ENCODE peak calls at places on chromosomes 16 and 17, in nine cellular contexts. One of them, this sample, is unnamed.

GRCh38 chr17:58920773-58921172 is 165.1 kb downstream of the PPM1E start:
- DNase-seq in naive thymus-derived CD4-positive, alpha-beta T cell: no peak
- DNase-seq in heart right ventricle: no peak
- DNase-seq in effector memory CD4-positive, alpha-beta T cell: no peak
- DNase-seq in suprapubic skin: no peak
- DNase-seq in adrenal gland: no peak
- DNase-seq in A549: no peak
- DNase-seq in fibroblast of lung: no peak
- DNase-seq in small intestine: no peak
- DNase-seq in this sample: no peak

GRCh38 chr17:8243827-8244226 is 4.0 kb downstream of the CTC1 start:
- DNase-seq in fibroblast of lung: no peak
- DNase-seq in small intestine: no peak
- DNase-seq in suprapubic skin: no peak
- DNase-seq in adrenal gland: no peak
- DNase-seq in heart right ventricle: no peak
- DNase-seq in A549: peak; percentile 31
- DNase-seq in effector memory CD4-positive, alpha-beta T cell: no peak
- DNase-seq in naive thymus-derived CD4-positive, alpha-beta T cell: no peak
- DNase-seq in this sample: no peak

GRCh38 chr17:74822329-74823175 is 37.1 kb downstream of the GRIN2C start:
- DNase-seq in adrenal gland: no peak
- DNase-seq in fibroblast of lung: no peak
- DNase-seq in effector memory CD4-positive, alpha-beta T cell: no peak
- DNase-seq in naive thymus-derived CD4-positive, alpha-beta T cell: no peak
- DNase-seq in A549: no peak
- DNase-seq in small intestine: no peak
- DNase-seq in heart right ventricle: peak; percentile 42
- DNase-seq in suprapubic skin: no peak
- DNase-seq in this sample: peak; percentile 34

GRCh38 chr17:29358421-29358820 is 31.7 kb upstream of the TAOK1 start:
- DNase-seq in small intestine: no peak
- DNase-seq in heart right ventricle: no peak
- DNase-seq in naive thymus-derived CD4-positive, alpha-beta T cell: no peak
- DNase-seq in A549: no peak
- DNase-seq in suprapubic skin: no peak
- DNase-seq in effector memory CD4-positive, alpha-beta T cell: no peak
- DNase-seq in adrenal gland: no peak
- DNase-seq in fibroblast of lung: peak; percentile 62
- DNase-seq in this sample: no peak

GRCh38 chr16:29701214-29701555 is 22.2 kb downstream of the QPRT start:
- DNase-seq in effector memory CD4-positive, alpha-beta T cell: no peak
- DNase-seq in heart right ventricle: no peak
- DNase-seq in adrenal gland: no peak
- DNase-seq in suprapubic skin: no peak
- DNase-seq in small intestine: no peak
- DNase-seq in naive thymus-derived CD4-positive, alpha-beta T cell: no peak
- DNase-seq in fibroblast of lung: no peak
- DNase-seq in A549: no peak
- DNase-seq in this sample: no peak

GRCh38 chr17:46182961-46183360 is 10.3 kb downstream of the KANSL1 start:
- DNase-seq in A549: no peak
- DNase-seq in adrenal gland: no peak
- DNase-seq in effector memory CD4-positive, alpha-beta T cell: no peak
- DNase-seq in suprapubic skin: no peak
- DNase-seq in small intestine: no peak
- DNase-seq in heart right ventricle: no peak
- DNase-seq in naive thymus-derived CD4-positive, alpha-beta T cell: no peak
- DNase-seq in fibroblast of lung: no peak
- DNase-seq in this sample: no peak

GRCh38 chr16:70685938-70686375 is at the start of gene MTSS2:
- DNase-seq in heart right ventricle: peak; percentile 86
- DNase-seq in adrenal gland: peak; percentile 86
- DNase-seq in suprapubic skin: peak; percentile 93
- DNase-seq in effector memory CD4-positive, alpha-beta T cell: no peak
- DNase-seq in A549: peak; percentile 71
- DNase-seq in fibroblast of lung: peak; percentile 86
- DNase-seq in small intestine: peak; percentile 42
- DNase-seq in naive thymus-derived CD4-positive, alpha-beta T cell: peak; percentile 21
- DNase-seq in this sample: peak; percentile 67

GRCh38 chr16:63684702-63685101 is 1437.2 kb downstream of the CDH11 start:
- DNase-seq in suprapubic skin: no peak
- DNase-seq in effector memory CD4-positive, alpha-beta T cell: no peak
- DNase-seq in small intestine: no peak
- DNase-seq in heart right ventricle: no peak
- DNase-seq in A549: no peak
- DNase-seq in fibroblast of lung: no peak
- DNase-seq in naive thymus-derived CD4-positive, alpha-beta T cell: no peak
- DNase-seq in adrenal gland: no peak
- DNase-seq in this sample: no peak

GRCh38 chr17:79174905-79175856 is 100.6 kb downstream of the ENGASE start:
- DNase-seq in effector memory CD4-positive, alpha-beta T cell: no peak
- DNase-seq in A549: peak; percentile 24
- DNase-seq in naive thymus-derived CD4-positive, alpha-beta T cell: no peak
- DNase-seq in small intestine: no peak
- DNase-seq in suprapubic skin: no peak
- DNase-seq in adrenal gland: no peak
- DNase-seq in fibroblast of lung: no peak
- DNase-seq in heart right ventricle: no peak
- DNase-seq in this sample: no peak

GRCh38 chr17:61490540-61490975 is 38.3 kb downstream of the TBX4 start:
- DNase-seq in suprapubic skin: no peak
- DNase-seq in heart right ventricle: no peak
- DNase-seq in naive thymus-derived CD4-positive, alpha-beta T cell: no peak
- DNase-seq in adrenal gland: no peak
- DNase-seq in small intestine: peak; percentile 39
- DNase-seq in fibroblast of lung: peak; percentile 81
- DNase-seq in A549: peak; percentile 71
- DNase-seq in effector memory CD4-positive, alpha-beta T cell: no peak
- DNase-seq in this sample: no peak

GRCh38 chr17:80270836-80271235 is 10.2 kb downstream of the RNF213 start:
- DNase-seq in A549: peak; percentile 59
- DNase-seq in heart right ventricle: no peak
- DNase-seq in effector memory CD4-positive, alpha-beta T cell: no peak
- DNase-seq in small intestine: peak; percentile 42
- DNase-seq in naive thymus-derived CD4-positive, alpha-beta T cell: peak; percentile 26
- DNase-seq in suprapubic skin: no peak
- DNase-seq in fibroblast of lung: no peak
- DNase-seq in adrenal gland: peak; percentile 52
- DNase-seq in this sample: no peak

GRCh38 chr17:80268427-80268826 is 7.8 kb downstream of the RNF213 start:
- DNase-seq in A549: no peak
- DNase-seq in effector memory CD4-positive, alpha-beta T cell: no peak
- DNase-seq in adrenal gland: no peak
- DNase-seq in fibroblast of lung: no peak
- DNase-seq in small intestine: no peak
- DNase-seq in heart right ventricle: no peak
- DNase-seq in suprapubic skin: no peak
- DNase-seq in naive thymus-derived CD4-positive, alpha-beta T cell: no peak
- DNase-seq in this sample: no peak

GRCh38 chr17:80269405-80269807 is 8.8 kb downstream of the RNF213 start:
- DNase-seq in suprapubic skin: no peak
- DNase-seq in adrenal gland: no peak
- DNase-seq in fibroblast of lung: no peak
- DNase-seq in A549: no peak
- DNase-seq in small intestine: no peak
- DNase-seq in naive thymus-derived CD4-positive, alpha-beta T cell: no peak
- DNase-seq in heart right ventricle: no peak
- DNase-seq in effector memory CD4-positive, alpha-beta T cell: no peak
- DNase-seq in this sample: no peak

GRCh38 chr17:80272366-80272765 is 11.7 kb downstream of the RNF213 start:
- DNase-seq in naive thymus-derived CD4-positive, alpha-beta T cell: no peak
- DNase-seq in effector memory CD4-positive, alpha-beta T cell: no peak
- DNase-seq in small intestine: no peak
- DNase-seq in fibroblast of lung: no peak
- DNase-seq in heart right ventricle: no peak
- DNase-seq in adrenal gland: no peak
- DNase-seq in A549: no peak
- DNase-seq in suprapubic skin: no peak
- DNase-seq in this sample: no peak

GRCh38 chr17:80270104-80270503 is 9.5 kb downstream of the RNF213 start:
- DNase-seq in fibroblast of lung: no peak
- DNase-seq in heart right ventricle: no peak
- DNase-seq in A549: no peak
- DNase-seq in adrenal gland: peak; percentile 82
- DNase-seq in suprapubic skin: no peak
- DNase-seq in effector memory CD4-positive, alpha-beta T cell: no peak
- DNase-seq in naive thymus-derived CD4-positive, alpha-beta T cell: no peak
- DNase-seq in small intestine: no peak
- DNase-seq in this sample: peak; percentile 25
- H3K27ac ChIP-seq in fibroblast of lung: no peak overlapping the region
- H3K27ac ChIP-seq in heart right ventricle: no peak overlapping the region
- H3K27ac ChIP-seq in A549: no peak overlapping the region
- H3K27ac ChIP-seq in adrenal gland: peak overlapping the region; percentile 67
- H3K27ac ChIP-seq in suprapubic skin: no peak overlapping the region
- H3K27ac ChIP-seq in effector memory CD4-positive, alpha-beta T cell: peak overlapping the region; percentile 6
- H3K27ac ChIP-seq in naive thymus-derived CD4-positive, alpha-beta T cell: no peak overlapping the region
- H3K27ac ChIP-seq in small intestine: no peak overlapping the region
- H3K27ac ChIP-seq in this sample: peak overlapping the region; percentile 45

GRCh38 chr17:4317648-4318047 is 48.8 kb downstream of the UBE2G1 start:
- DNase-seq in suprapubic skin: no peak
- DNase-seq in naive thymus-derived CD4-positive, alpha-beta T cell: no peak
- DNase-seq in A549: no peak
- DNase-seq in fibroblast of lung: no peak
- DNase-seq in heart right ventricle: no peak
- DNase-seq in adrenal gland: no peak
- DNase-seq in small intestine: peak; percentile 12
- DNase-seq in effector memory CD4-positive, alpha-beta T cell: no peak
- DNase-seq in this sample: no peak

GRCh38 chr17:4316648-4317047 is 49.8 kb downstream of the UBE2G1 start:
- DNase-seq in A549: no peak
- DNase-seq in effector memory CD4-positive, alpha-beta T cell: no peak
- DNase-seq in fibroblast of lung: no peak
- DNase-seq in heart right ventricle: no peak
- DNase-seq in suprapubic skin: no peak
- DNase-seq in naive thymus-derived CD4-positive, alpha-beta T cell: no peak
- DNase-seq in small intestine: no peak
- DNase-seq in adrenal gland: no peak
- DNase-seq in this sample: no peak

GRCh38 chr17:4318186-4318585 is 48.3 kb downstream of the UBE2G1 start:
- DNase-seq in naive thymus-derived CD4-positive, alpha-beta T cell: no peak
- DNase-seq in suprapubic skin: no peak
- DNase-seq in small intestine: no peak
- DNase-seq in heart right ventricle: no peak
- DNase-seq in effector memory CD4-positive, alpha-beta T cell: no peak
- DNase-seq in A549: no peak
- DNase-seq in adrenal gland: peak; percentile 50
- DNase-seq in fibroblast of lung: no peak
- DNase-seq in this sample: no peak

GRCh38 chr17:4319221-4319620 is 47.3 kb downstream of the UBE2G1 start:
- DNase-seq in small intestine: no peak
- DNase-seq in heart right ventricle: no peak
- DNase-seq in adrenal gland: no peak
- DNase-seq in suprapubic skin: no peak
- DNase-seq in effector memory CD4-positive, alpha-beta T cell: no peak
- DNase-seq in A549: no peak
- DNase-seq in fibroblast of lung: no peak
- DNase-seq in naive thymus-derived CD4-positive, alpha-beta T cell: no peak
- DNase-seq in this sample: no peak

DNA sequence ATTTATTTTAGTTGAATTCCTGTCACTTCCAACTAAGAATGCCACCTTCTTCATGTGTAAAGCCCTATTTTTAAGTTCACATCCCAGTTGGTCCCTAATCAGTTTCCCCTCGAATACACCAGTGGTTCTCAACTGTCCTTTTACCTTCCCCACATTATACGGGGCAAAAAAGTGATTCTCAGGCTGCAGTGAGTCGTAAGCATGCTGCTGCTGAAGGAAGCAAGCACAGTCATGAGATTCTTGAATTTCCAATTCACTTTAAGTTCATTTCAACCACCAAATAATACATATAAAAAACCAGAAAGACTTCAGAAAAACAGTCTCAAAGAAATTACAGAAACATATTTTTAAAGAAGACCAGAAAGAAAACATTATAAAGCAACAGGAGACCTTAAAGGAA is 47.9 kb downstream of the UBE2G1 start:
- DNase-seq in naive thymus-derived CD4-positive, alpha-beta T cell: no peak
- DNase-seq in A549: no peak
- DNase-seq in effector memory CD4-positive, alpha-beta T cell: no peak
- DNase-seq in heart right ventricle: no peak
- DNase-seq in adrenal gland: no peak
- DNase-seq in fibroblast of lung: no peak
- DNase-seq in suprapubic skin: no peak
- DNase-seq in small intestine: no peak
- DNase-seq in this sample: no peak
- H3K27ac ChIP-seq in naive thymus-derived CD4-positive, alpha-beta T cell: no peak overlapping the region
- H3K27ac ChIP-seq in A549: no peak overlapping the region
- H3K27ac ChIP-seq in effector memory CD4-positive, alpha-beta T cell: no peak overlapping the region
- H3K27ac ChIP-seq in heart right ventricle: no peak overlapping the region
- H3K27ac ChIP-seq in adrenal gland: peak overlapping the region; percentile 49
- H3K27ac ChIP-seq in fibroblast of lung: no peak overlapping the region
- H3K27ac ChIP-seq in suprapubic skin: no peak overlapping the region
- H3K27ac ChIP-seq in small intestine: no peak overlapping the region
- H3K27ac ChIP-seq in this sample: no peak overlapping the region

DNA sequence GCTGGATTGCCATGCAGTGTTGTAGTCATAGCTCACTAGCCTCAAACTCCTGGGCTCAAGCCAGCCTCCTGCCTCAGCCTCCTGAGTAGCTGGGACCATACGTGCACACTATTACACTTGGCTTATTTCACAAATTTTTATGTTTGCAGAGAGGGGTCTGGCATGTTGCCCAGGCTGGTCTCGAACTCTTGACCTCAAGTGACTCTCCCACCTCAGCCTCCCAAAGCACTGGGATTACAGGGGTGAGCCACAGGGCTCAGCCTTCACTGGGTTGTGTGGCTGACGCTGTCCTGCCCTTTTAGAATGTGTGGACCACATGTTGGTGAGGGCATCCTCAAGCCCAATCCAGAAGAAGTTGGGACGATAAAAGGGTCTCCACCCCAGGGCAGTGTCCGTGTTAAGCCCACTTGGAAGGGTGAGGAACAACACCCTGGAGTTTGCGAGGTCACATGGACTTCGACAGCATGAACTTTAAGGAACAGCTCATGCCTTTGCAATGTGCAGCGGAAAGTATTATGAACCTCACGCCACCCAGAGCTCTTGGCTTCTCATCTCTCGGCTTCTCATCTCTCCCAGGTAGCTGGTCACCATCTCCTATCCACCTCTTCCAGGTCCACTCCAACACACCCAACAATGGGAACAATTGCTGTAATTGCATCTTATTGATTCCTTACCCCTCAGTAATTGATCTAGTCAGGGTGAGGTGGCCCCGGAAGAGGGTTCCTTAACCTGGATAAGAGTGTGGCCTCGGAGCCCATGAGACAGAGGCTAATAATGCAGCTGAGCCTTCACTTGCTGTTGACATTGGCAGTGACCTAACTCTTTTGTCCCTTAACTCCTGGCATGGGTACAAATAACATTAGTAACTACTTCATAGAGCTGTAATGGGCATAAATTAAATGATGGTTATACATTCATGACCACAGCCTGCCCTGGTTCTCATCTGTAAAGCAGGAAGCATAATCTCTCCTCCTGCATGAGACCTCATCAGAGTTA is 6.7 kb downstream of the FOXL1 start:
- DNase-seq in heart right ventricle: no peak
- DNase-seq in small intestine: no peak
- DNase-seq in A549: peak; percentile 54
- DNase-seq in suprapubic skin: no peak
- DNase-seq in effector memory CD4-positive, alpha-beta T cell: no peak
- DNase-seq in naive thymus-derived CD4-positive, alpha-beta T cell: no peak
- DNase-seq in fibroblast of lung: peak; percentile 82
- DNase-seq in adrenal gland: no peak
- DNase-seq in this sample: no peak
- H3K27ac ChIP-seq in heart right ventricle: no peak overlapping the region
- H3K27ac ChIP-seq in small intestine: no peak overlapping the region
- H3K27ac ChIP-seq in A549: peak overlapping the region; percentile 55
- H3K27ac ChIP-seq in suprapubic skin: no peak overlapping the region
- H3K27ac ChIP-seq in effector memory CD4-positive, alpha-beta T cell: no peak overlapping the region
- H3K27ac ChIP-seq in naive thymus-derived CD4-positive, alpha-beta T cell: no peak overlapping the region
- H3K27ac ChIP-seq in fibroblast of lung: peak overlapping the region; percentile 97
- H3K27ac ChIP-seq in adrenal gland: peak overlapping the region; percentile 65
- H3K27ac ChIP-seq in this sample: no peak overlapping the region

GRCh38 chr17:48930435-48930873 is 14.2 kb downstream of the SNF8 start:
- DNase-seq in heart right ventricle: no peak
- DNase-seq in small intestine: no peak
- DNase-seq in adrenal gland: no peak
- DNase-seq in effector memory CD4-positive, alpha-beta T cell: no peak
- DNase-seq in suprapubic skin: no peak
- DNase-seq in A549: no peak
- DNase-seq in naive thymus-derived CD4-positive, alpha-beta T cell: no peak
- DNase-seq in fibroblast of lung: no peak
- DNase-seq in this sample: no peak
- H3K27ac ChIP-seq in heart right ventricle: no peak overlapping the region
- H3K27ac ChIP-seq in small intestine: no peak overlapping the region
- H3K27ac ChIP-seq in adrenal gland: peak overlapping the region; percentile 62
- H3K27ac ChIP-seq in effector memory CD4-positive, alpha-beta T cell: no peak overlapping the region
- H3K27ac ChIP-seq in suprapubic skin: no peak overlapping the region
- H3K27ac ChIP-seq in A549: no peak overlapping the region
- H3K27ac ChIP-seq in naive thymus-derived CD4-positive, alpha-beta T cell: no peak overlapping the region
- H3K27ac ChIP-seq in fibroblast of lung: no peak overlapping the region
- H3K27ac ChIP-seq in this sample: no peak overlapping the region